ENCODE peak calls at places on chromosomes 6 and 20, in four cellular contexts. Q, I, U and C are unnamed samples. For H3K27me3, the result is how much of the 10 kb centered on the place peaks cover.

GRCh38 chr6:42714098-42714761 is 8.2 kb downstream of the PRPH2 start:
- DNase-seq in I (no peak), U (no peak), Q (no peak), C (peak)

GRCh38 chr6:139996253-139996834 is 621.9 kb upstream of the CITED2 start:
- DNase-seq in Q (no peak), I (peak), U (no peak), C (no peak)

GRCh38 chr6:150598401-150598800 is 1.3 kb upstream of the PLEKHG1 start:
- DNase-seq in U (no peak), I (no peak), Q (no peak), C (no peak)

GRCh38 chr6:80566361-80566760 is 459.9 kb downstream of the BCKDHB start:
- DNase-seq in Q (no peak), U (no peak), I (no peak), C (no peak)

GRCh38 chr6:36852481-36853147 is 13.4 kb upstream of the CPNE5 start:
- DNase-seq in I (no peak), U (no peak), Q (no peak), C (peak)

GRCh38 chr6:54366647-54367327 is 58.5 kb downstream of the TINAG start:
- DNase-seq in U (no peak), I (no peak), Q (no peak), C (peak)

GRCh38 chr20:13296070-13296469 is 75.0 kb downstream of the ISM1 start:
- DNase-seq in Q (no peak), I (no peak), U (no peak), C (no peak)

GRCh38 chr20:5729348-5729747 is 20.9 kb upstream of the SHLD1 start:
- DNase-seq in Q (no peak), U (no peak), I (no peak), C (peak)

GRCh38 chr6:125951323-125951722 is 5.2 kb upstream of the HINT3 start:
- DNase-seq in I (no peak), Q (no peak), U (no peak), C (no peak)

GRCh38 chr6:31377029-31377428 is 20.1 kb upstream of the HLA-B start:
- DNase-seq in I (no peak), U (no peak), Q (no peak), C (no peak)

GRCh38 chr6:151847064-151847463 is 39.6 kb downstream of the ESR1 start:
- DNase-seq in Q (no peak), U (no peak), I (no peak), C (peak)

GRCh38 chr20:8639112-8639778 is 429.6 kb upstream of the PLCB4 start:
- DNase-seq in I (no peak), Q (no peak), U (no peak), C (no peak)

GRCh38 chr6:148520109-148520841 is 177.6 kb downstream of the SASH1 start:
- DNase-seq in Q (no peak), I (no peak), U (no peak), C (no peak)

GRCh38 chr6:132053523-132053922 is 102.4 kb upstream of the CCN2 start:
- DNase-seq in U (no peak), I (no peak), Q (no peak), C (peak)

GRCh38 chr6:21639316-21639715 is 45.8 kb downstream of the SOX4 start:
- DNase-seq in I (no peak), U (no peak), Q (no peak), C (no peak)

GRCh38 chr6:36290668-36291620 is 21.1 kb downstream of the PNPLA1 start:
- DNase-seq in I (no peak), U (peak), Q (no peak), C (peak)

GRCh38 chr6:145332001-145332400 is 403.3 kb downstream of the EPM2A start:
- DNase-seq in I (no peak), U (no peak), Q (no peak), C (peak)

GRCh38 chr20:44683263-44684046 is 31.7 kb upstream of the CCN5 start:
- DNase-seq in Q (no peak), U (peak), I (peak), C (peak)

GRCh38 chr20:64049060-64049886 is at the start of gene SOX18:
- DNase-seq in Q (peak), U (no peak), I (no peak), C (peak)

GRCh38 chr20:64048402-64049044 is 916 bp downstream of the SOX18 start:
- DNase-seq in U (no peak), I (no peak), Q (no peak), C (no peak)

GRCh38 chr20:64047046-64047389 is 2.4 kb downstream of the SOX18 start:
- DNase-seq in Q (no peak), I (no peak), U (no peak), C (no peak)

GRCh38 chr20:64049887-64050260 is 435 bp upstream of the SOX18 start:
- DNase-seq in U (no peak), I (no peak), Q (peak), C (no peak)

GRCh38 chr20:64047968-64048401 is 1.5 kb downstream of the SOX18 start:
- DNase-seq in Q (no peak), U (no peak), I (no peak), C (no peak)
- H3K27me3 ChIP-seq in Q (half or more), U (under half), I (under half), C (under half)

DNA sequence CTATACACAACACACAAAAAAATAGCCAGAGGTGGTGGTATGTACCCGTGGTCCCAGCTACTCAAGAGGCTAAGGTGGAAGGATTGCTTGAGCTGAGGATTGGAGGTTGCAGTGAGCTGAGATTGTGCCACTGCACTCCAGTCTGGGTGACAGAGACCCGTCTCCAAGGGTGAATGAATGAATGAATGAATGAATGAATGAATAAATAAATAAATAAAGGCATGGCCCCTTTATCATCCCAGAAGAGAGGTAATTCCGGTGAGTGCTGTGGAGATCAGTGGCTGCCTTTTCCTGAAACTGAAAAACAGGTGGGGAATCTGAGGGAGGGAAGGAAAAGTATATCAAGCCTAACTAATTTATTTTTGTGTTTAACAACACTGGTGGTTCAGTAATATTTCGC is 90.0 kb downstream of the JARID2 start:
- DNase-seq in U (no peak), Q (no peak), I (no peak), C (no peak)
- H3K27me3 ChIP-seq in U (under half), Q (under half), I (under half), C (under half)

GRCh38 chr20:61350500-61351250 is 98.6 kb downstream of the CDH4 start:
- DNase-seq in I (no peak), U (no peak), Q (no peak), C (no peak)
- H3K27me3 ChIP-seq in I (under half), U (under half), Q (under half), C (under half)

GRCh38 chr6:50718566-50718965 is 5.2 kb downstream of the TFAP2D start:
- DNase-seq in Q (no peak), I (no peak), U (no peak), C (no peak)
- H3K27me3 ChIP-seq in Q (half or more), I (under half), U (half or more), C (half or more)

GRCh38 chr20:63411151-63411897 is 50.2 kb upstream of the CHRNA4 start:
- DNase-seq in I (no peak), U (no peak), Q (no peak), C (no peak)
- H3K27me3 ChIP-seq in I (under half), U (under half), Q (half or more), C (under half)

GRCh38 chr6:165999279-165999678 is 168.4 kb downstream of the TBXT start:
- DNase-seq in U (no peak), I (no peak), Q (no peak), C (no peak)
- H3K27me3 ChIP-seq in U (under half), I (under half), Q (under half), C (under half)

GRCh38 chr6:98844244-98845161 is 10.1 kb downstream of the POU3F2 start:
- DNase-seq in Q (no peak), U (no peak), I (no peak), C (no peak)
- H3K27me3 ChIP-seq in Q (half or more), U (half or more), I (under half), C (half or more)

GRCh38 chr6:143536461-143536865 is 24.9 kb upstream of the FUCA2 start:
- DNase-seq in U (no peak), Q (peak), I (peak), C (no peak)
- H3K27me3 ChIP-seq in U (under half), Q (under half), I (under half), C (under half)